ENCODE peak calls at places on chromosomes 12 and 14, in six cellular contexts. Z, C, K, G, S and A are unnamed samples.

GRCh38 chr14:88424573-88424972 is 39.1 kb downstream of the SPATA7 start:
- DNase-seq in G (no peak), Z (peak), S (no peak), C (peak), K (no peak), A (no peak)

GRCh38 chr12:6167327-6168280 is 32.6 kb upstream of the CD9 start:
- DNase-seq in S (peak), K (no peak), C (peak), Z (peak), G (peak), A (peak)

GRCh38 chr12:75715682-75716081 is 204.3 kb upstream of the KRR1 start:
- DNase-seq in C (no peak), S (no peak), Z (no peak), G (no peak), K (no peak), A (no peak)

GRCh38 chr14:101796479-101796878 is 35.0 kb downstream of the PPP2R5C start:
- DNase-seq in S (no peak), C (no peak), G (no peak), K (no peak), Z (no peak), A (no peak)

GRCh38 chr14:24384169-24384568 is 14.6 kb upstream of the NYNRIN start:
- DNase-seq in G (no peak), K (no peak), C (no peak), Z (no peak), S (no peak), A (no peak)

GRCh38 chr12:65822732-65823480 is 1.4 kb upstream of the HMGA2 start:
- DNase-seq in C (no peak), Z (peak), S (peak), K (peak), G (no peak), A (peak)

GRCh38 chr14:55191881-55192616 is 664 bp upstream of the DLGAP5 start:
- DNase-seq in K (no peak), G (no peak), C (peak), Z (no peak), S (no peak), A (no peak)

GRCh38 chr14:26412421-26412820 is 185.4 kb downstream of the NOVA1 start:
- DNase-seq in C (no peak), G (no peak), S (no peak), K (no peak), Z (no peak), A (no peak)

GRCh38 chr12:93122089-93122488 is 193.0 kb upstream of the EEA1 start:
- DNase-seq in Z (peak), K (no peak), S (no peak), C (peak), G (peak), A (no peak)

GRCh38 chr12:12896261-12896660 is 4.9 kb downstream of the GPRC5A start:
- DNase-seq in K (no peak), G (no peak), C (peak), Z (peak), S (no peak), A (no peak)

GRCh38 chr12:49673446-49674317 is 33.5 kb downstream of the FMNL3 start:
- DNase-seq in G (no peak), C (peak), K (peak), Z (peak), S (peak), A (peak)

GRCh38 chr12:47307680-47308399 is 228.1 kb upstream of the AMIGO2 start:
- DNase-seq in Z (peak), G (peak), C (peak), S (no peak), K (peak), A (peak)
- TF ChIP-seq CTCF in Z (peak), G (peak), C (peak), S (peak), K (peak), A (peak)

DNA sequence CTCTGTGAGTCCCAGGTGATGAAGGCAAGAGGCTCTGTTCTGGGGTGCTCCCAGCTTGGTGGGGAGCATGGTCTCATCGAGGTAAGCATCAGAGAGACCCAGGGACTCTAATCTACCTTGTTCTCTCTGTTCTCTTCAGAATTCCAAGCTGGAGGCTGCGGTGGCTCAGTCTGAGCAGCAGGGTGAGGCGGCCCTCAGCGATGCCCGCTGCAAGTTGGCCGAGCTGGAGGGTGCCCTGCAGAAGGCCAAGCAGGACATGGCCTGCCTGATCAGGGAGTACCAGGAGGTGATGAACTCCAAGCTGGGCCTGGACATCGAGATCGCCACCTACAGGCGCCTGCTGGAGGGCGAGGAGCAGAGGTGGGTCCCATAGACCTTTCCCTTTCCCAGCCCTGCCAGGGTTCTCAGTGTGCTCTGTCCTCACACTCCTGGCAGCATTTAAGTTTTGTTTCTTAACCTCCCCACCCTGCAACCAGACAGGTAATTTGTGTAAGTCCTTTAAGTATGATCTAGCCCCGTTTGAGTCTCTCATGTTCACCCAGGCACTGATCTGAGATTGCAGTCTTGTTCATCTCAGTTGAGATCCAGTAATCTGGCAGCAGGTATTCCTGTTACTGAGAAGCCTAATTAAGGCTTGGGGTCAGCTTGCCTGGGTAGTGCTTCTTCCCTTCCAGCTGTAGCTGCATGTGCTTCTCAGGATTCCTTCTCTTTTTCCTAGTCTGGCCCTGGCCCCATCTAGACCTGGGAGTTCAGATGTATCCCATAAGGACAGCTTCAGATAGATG is 14.8 kb upstream of the KRT81 start:
- DNase-seq in S (no peak), C (no peak), K (no peak), G (no peak), Z (no peak), A (no peak)
- TF ChIP-seq CTCF in S (peak), C (peak), K (peak), G (no peak), Z (peak), A (peak)

GRCh38 chr12:18549598-18549997 is 188.2 kb downstream of the PLCZ1 start:
- DNase-seq in C (no peak), Z (no peak), S (no peak), K (peak), G (no peak), A (no peak)
- TF ChIP-seq CTCF in C (peak), Z (peak), S (no peak), K (peak), G (no peak), A (no peak)

GRCh38 chr12:85949253-85949652 is 75.2 kb downstream of the NTS start:
- DNase-seq in C (no peak), S (no peak), Z (no peak), G (no peak), K (peak), A (no peak)

GRCh38 chr12:85951823-85952222 is 77.7 kb downstream of the NTS start:
- DNase-seq in S (no peak), C (no peak), K (no peak), G (peak), Z (peak), A (no peak)

GRCh38 chr12:85955127-85955526 is 81.0 kb downstream of the NTS start:
- DNase-seq in C (no peak), S (no peak), K (no peak), Z (peak), G (peak), A (no peak)
- TF ChIP-seq CTCF in C (peak), S (no peak), K (peak), Z (peak), G (peak), A (no peak)

GRCh38 chr12:46111727-46112126 is 121.4 kb upstream of the SCAF11 start:
- DNase-seq in Z (no peak), C (no peak), K (no peak), S (no peak), G (no peak), A (no peak)

GRCh38 chr12:46109343-46110219 is 119.2 kb upstream of the SCAF11 start:
- DNase-seq in C (no peak), Z (no peak), K (no peak), G (no peak), S (no peak), A (no peak)

GRCh38 chr12:46112364-46112763 is 122.0 kb upstream of the SCAF11 start:
- DNase-seq in C (no peak), G (no peak), Z (no peak), K (no peak), S (no peak), A (no peak)

GRCh38 chr12:46110220-46110700 is 119.9 kb upstream of the SCAF11 start:
- DNase-seq in S (peak), K (no peak), G (no peak), Z (no peak), C (no peak), A (no peak)

GRCh38 chr12:46110928-46111699 is 120.7 kb upstream of the SCAF11 start:
- DNase-seq in S (no peak), G (no peak), Z (no peak), K (no peak), C (no peak), A (no peak)
- TF ChIP-seq CTCF in S (no peak), G (no peak), Z (peak), K (peak), C (peak), A (no peak)

GRCh38 chr12:102300824-102301461 is 103.3 kb upstream of the PMCH start:
- DNase-seq in G (no peak), K (peak), C (peak), S (no peak), Z (peak), A (peak)
- TF ChIP-seq CTCF in G (no peak), K (peak), C (peak), S (no peak), Z (peak), A (peak)

DNA sequence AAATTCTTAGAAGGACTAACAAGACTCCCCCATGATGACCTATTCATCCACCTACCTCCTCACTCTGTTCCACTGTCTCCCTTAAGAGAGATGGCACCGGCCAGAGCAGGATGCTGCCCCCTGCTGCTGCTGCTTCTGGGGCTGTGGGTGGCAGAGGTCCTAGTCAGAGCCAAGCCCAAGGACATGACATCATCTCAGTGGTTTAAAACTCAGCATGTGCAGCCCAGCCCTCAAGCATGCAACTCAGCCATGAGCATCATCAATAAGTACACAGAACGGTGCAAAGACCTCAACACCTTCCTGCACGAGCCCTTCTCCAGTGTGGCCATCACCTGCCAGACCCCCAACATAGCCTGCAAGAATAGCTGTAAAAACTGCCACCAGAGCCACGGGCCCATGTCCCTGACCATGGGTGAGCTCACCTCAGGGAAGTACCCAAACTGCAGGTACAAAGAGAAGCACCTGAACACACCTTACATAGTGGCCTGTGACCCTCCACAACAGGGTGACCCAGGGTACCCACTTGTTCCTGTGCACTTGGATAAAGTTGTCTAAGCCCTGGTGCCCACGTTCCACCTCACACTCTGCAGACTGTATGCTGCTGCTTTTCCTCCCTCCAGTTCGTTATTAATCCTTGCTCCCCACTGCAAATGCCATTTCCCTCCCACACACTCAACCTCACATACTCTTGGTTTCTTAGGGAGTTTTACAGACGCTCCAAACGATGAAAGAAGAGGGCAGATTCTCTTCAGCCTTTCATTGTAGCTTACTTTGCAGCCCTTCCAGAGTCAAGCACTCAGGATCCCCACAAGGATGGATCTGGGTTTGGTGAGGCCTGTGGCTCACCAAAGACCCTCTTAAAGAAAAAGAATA is at the start of gene RNASE8:
- DNase-seq in C (peak), S (no peak), Z (no peak), K (no peak), G (no peak), A (no peak)
- TF ChIP-seq CTCF in C (peak), S (no peak), Z (no peak), K (no peak), G (no peak), A (no peak)

GRCh38 chr12:110224379-110225304 is 56.4 kb upstream of the ATP2A2 start:
- DNase-seq in Z (peak), G (peak), S (no peak), K (no peak), C (peak), A (no peak)
- TF ChIP-seq CTCF in Z (peak), G (peak), S (peak), K (peak), C (peak), A (no peak)